ENCODE peak calls at places on chromosomes 6 and 20, in nine cellular contexts. B is transverse colon, J is ovary, K is A549, R is stomach, C is sigmoid colon, Y is K562, V is tibial nerve, W is HepG2. L is an unnamed sample.

GRCh38 chr6:169650959-169651292 is 50.9 kb downstream of the WDR27 start:
- DNase-seq in W (no peak), V (no peak), C (no peak), J (no peak), K (no peak), B (no peak), R (no peak), Y (no peak), L (no peak)

GRCh38 chr6:162200945-162201692 is 526.4 kb downstream of the PRKN start:
- DNase-seq in B (no peak), Y (no peak), V (peak), W (no peak), K (no peak), C (no peak), R (no peak), J (no peak), L (no peak)

GRCh38 chr6:160273760-160274159 is 15.1 kb upstream of the SLC22A2 start:
- DNase-seq in R (no peak), J (no peak), Y (no peak), C (no peak), W (no peak), B (no peak), K (no peak), V (no peak), L (no peak)

GRCh38 chr6:22363166-22363965 is 66.5 kb upstream of the PRL start:
- DNase-seq in V (no peak), C (no peak), W (peak), R (no peak), K (no peak), J (no peak), B (no peak), Y (no peak), L (no peak)

GRCh38 chr6:66029391-66029790 is 322.4 kb upstream of the EYS start:
- DNase-seq in W (no peak), C (no peak), K (no peak), B (no peak), J (no peak), Y (no peak), V (no peak), R (no peak), L (no peak)

GRCh38 chr20:21982559-21982958 is 277.1 kb downstream of the PAX1 start:
- DNase-seq in B (no peak), V (no peak), R (no peak), W (no peak), C (no peak), J (no peak), Y (no peak), K (no peak), L (no peak)

GRCh38 chr20:37298190-37298939 is 8.9 kb downstream of the MANBAL start:
- DNase-seq in B (no peak), V (no peak), K (no peak), W (no peak), J (no peak), C (no peak), R (peak), Y (no peak), L (no peak)

GRCh38 chr6:26311012-26311384 is 54.0 kb upstream of the BTN3A2 start:
- DNase-seq in R (no peak), B (no peak), K (no peak), Y (peak), C (no peak), V (no peak), W (peak), J (peak), L (no peak)

GRCh38 chr6:107794771-107795170 is 29.3 kb downstream of the SCML4 start:
- DNase-seq in R (no peak), K (no peak), C (no peak), V (no peak), Y (no peak), J (no peak), B (no peak), W (no peak), L (no peak)

GRCh38 chr20:60074276-60074675 is 116.1 kb downstream of the CDH26 start:
- DNase-seq in C (peak), B (no peak), R (no peak), V (no peak), Y (no peak), W (no peak), K (no peak), J (no peak), L (no peak)

GRCh38 chr20:58312836-58313235 is 3.3 kb downstream of the RAB22A start:
- DNase-seq in K (no peak), V (no peak), B (no peak), Y (no peak), C (no peak), R (no peak), J (no peak), W (no peak), L (no peak)

GRCh38 chr6:111710911-111711310 is 105.2 kb upstream of the TRAF3IP2 start:
- DNase-seq in V (no peak), K (no peak), C (no peak), J (no peak), R (no peak), W (no peak), Y (no peak), B (no peak), L (no peak)

GRCh38 chr6:111709201-111709600 is 103.5 kb upstream of the TRAF3IP2 start:
- DNase-seq in W (no peak), K (no peak), V (no peak), R (no peak), B (no peak), C (no peak), Y (no peak), J (no peak), L (no peak)

GRCh38 chr6:111710439-111710838 is 104.8 kb upstream of the TRAF3IP2 start:
- DNase-seq in V (no peak), Y (no peak), B (no peak), K (no peak), R (no peak), C (no peak), W (no peak), J (no peak), L (no peak)

GRCh38 chr6:111711476-111711875 is 105.8 kb upstream of the TRAF3IP2 start:
- DNase-seq in V (no peak), Y (no peak), B (peak), C (peak), J (peak), K (no peak), W (no peak), R (peak), L (no peak)

DNA sequence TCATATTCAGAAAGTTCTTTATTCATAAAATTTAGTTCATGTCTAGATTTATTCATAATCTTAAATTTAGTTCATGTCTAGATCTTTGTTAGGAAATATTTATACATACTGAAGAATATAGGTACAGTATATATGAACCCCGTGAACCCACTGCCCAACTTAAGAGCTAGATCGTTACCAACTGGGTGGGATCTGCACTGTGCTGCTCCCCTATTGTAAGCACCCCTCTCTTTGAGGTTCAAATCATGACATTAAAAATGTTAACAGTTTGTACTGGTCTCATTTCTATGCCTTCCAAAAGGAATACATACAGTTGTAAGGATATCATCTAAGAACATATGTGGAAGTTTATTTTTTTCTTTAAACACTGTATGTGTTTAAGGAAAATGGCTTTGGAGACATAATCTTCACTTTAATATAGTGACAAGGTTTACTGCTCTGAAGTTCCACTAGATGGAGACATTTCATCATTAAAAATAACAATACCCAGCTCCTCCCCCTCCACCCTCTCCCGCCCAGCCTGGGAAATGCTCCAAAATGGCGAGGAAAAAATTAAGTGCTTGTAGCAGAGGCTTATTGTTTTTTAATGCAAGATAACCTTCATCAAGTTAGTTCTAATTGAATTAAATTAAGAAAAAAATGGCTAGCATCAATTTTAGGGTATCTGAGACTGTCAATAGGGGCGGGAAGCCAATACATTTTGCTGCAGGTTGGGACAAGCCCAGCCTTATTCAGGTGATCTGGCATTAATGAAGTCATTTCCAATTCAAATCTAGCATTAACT is 104.1 kb upstream of the TRAF3IP2 start:
- DNase-seq in Y (peak), V (peak), W (peak), J (peak), K (peak), R (peak), B (peak), C (peak), L (no peak)
- TF ChIP-seq EP300 in Y (no peak), V (peak), W (no peak), J (no peak), K (no peak), R (no peak), B (no peak), C (no peak), L (no peak)

DNA sequence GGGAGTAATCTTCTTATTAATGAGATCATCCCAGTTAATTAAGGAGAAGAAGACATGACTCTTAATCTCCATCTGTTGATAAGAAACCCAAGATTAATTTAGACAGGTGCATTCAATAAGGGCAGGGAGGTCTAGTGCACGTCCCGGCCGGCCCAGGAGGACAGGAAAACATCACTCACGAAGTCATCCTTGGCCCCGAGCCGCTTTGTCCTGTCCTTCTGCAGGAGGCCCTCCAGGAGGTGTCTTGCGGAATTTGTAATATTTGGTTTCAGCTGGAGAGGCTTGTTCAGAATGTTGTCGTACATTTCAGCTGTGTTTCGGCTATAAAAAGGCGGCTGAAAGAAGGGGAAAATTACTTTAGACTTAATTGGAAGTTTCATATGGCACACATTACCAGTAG is 118.4 kb upstream of the SLC2A12 start:
- DNase-seq in K (no peak), Y (no peak), R (no peak), B (no peak), C (peak), J (no peak), V (no peak), W (no peak), L (no peak)
- H3K4me3 ChIP-seq in K (peak), Y (no peak), R (peak), B (peak), C (no peak), J (no peak), V (peak), W (no peak), L (peak)

DNA sequence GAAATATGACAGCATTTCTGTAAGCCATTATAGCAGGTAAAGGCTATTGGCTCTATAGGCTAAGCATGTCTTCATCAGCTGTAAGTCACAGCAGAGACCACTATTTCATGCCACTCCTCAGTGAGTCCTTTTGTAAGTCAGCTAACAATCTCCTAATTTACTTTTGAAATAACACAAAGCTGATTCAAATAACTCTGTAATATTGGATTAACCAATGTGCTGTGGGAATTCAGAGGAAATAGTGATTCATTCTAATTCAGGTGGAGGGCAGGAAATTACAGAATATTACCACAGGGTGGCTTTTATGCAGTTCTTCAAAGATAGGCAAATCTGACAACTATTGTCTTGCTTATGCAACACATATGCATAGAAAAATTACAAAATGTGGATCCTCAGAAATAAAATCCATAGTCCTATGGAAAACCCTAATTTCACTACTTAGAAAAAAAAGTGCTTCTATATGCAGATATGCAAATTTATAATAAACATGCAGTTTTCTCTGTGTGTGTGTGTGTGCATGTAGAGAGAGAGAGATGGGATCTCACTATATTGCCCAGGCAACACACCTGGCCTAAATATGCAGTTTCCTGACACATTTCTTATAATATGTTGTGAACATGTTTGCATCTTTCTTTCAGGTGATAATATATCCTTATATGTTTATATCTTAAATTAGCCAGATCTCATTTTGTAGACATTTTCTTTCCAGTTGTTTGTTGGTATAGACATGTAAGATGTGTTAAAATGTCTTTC is 4.8 kb upstream of the SMIM28 start:
- DNase-seq in J (no peak), W (no peak), V (no peak), R (no peak), B (no peak), C (no peak), K (peak), Y (no peak), L (no peak)
- TF ChIP-seq CTCF in J (no peak), W (no peak), V (no peak), R (no peak), B (no peak), C (no peak), K (no peak), Y (no peak), L (no peak)

GRCh38 chr6:129642322-129642721 is 67.7 kb downstream of the ARHGAP18 start:
- DNase-seq in W (no peak), B (no peak), R (no peak), V (no peak), K (no peak), Y (no peak), J (no peak), C (no peak), L (no peak)

GRCh38 chr6:129644567-129645015 is 65.4 kb downstream of the ARHGAP18 start:
- DNase-seq in R (no peak), J (no peak), K (no peak), Y (no peak), V (no peak), B (no peak), W (peak), C (no peak), L (no peak)

GRCh38 chr6:129643968-129644367 is 66.0 kb downstream of the ARHGAP18 start:
- DNase-seq in J (no peak), B (no peak), C (no peak), Y (no peak), K (no peak), V (no peak), R (no peak), W (no peak), L (no peak)

GRCh38 chr6:129638055-129639019 is 71.6 kb downstream of the ARHGAP18 start:
- DNase-seq in V (no peak), W (peak), Y (no peak), C (no peak), B (no peak), J (peak), K (peak), R (no peak), L (no peak)

DNA sequence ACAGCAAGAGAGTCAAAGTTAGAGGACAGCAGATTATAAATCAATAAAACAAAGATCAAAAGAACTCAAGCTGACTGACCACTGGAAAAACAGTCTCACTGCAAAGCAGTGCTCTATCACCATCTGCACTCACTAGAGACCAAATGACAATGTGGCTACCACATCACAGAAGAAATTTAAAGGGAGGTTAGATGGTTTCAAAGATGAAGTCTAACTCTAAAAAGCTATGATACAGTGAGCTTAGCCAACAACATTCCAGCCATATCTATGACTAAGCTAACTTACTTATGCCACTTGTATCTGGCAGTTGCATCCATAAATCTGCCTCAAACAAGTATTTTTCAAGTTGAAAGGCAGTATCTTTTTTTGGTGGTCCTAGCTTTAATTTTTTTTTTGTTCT is 68.6 kb downstream of the ARHGAP18 start:
- DNase-seq in C (no peak), W (peak), R (no peak), Y (no peak), K (no peak), B (no peak), J (no peak), V (no peak), L (no peak)
- TF ChIP-seq EP300 in C (no peak), W (no peak), R (no peak), Y (no peak), K (no peak), B (no peak), J (no peak), V (no peak), L (no peak)

GRCh38 chr6:87793340-87793739 is 91.3 kb upstream of the AKIRIN2 start:
- DNase-seq in J (no peak), V (no peak), B (no peak), W (no peak), C (no peak), R (no peak), Y (no peak), K (no peak), L (no peak)
- H3K4me3 ChIP-seq in J (no peak), V (no peak), B (no peak), W (no peak), C (no peak), R (no peak), Y (no peak), K (no peak), L (no peak)

L was measured in upper lobe of left lung.